ENCODE peak calls at places on chromosomes 4 and X, in seven cellular contexts. K is amniotic stem cell; B is left ventricle myocardium superior; H is activated CD4-positive, alpha-beta T cell treated with anti-CD3 and anti-CD28 coated beads for 48 hours; E is stomach; J is RPMI8226; Q is GDM1. F is an unnamed sample.

GRCh38 chr4:6183740-6184139 is 16.6 kb downstream of the JAKMIP1 start:
- DNase-seq in K (no peak), E (no peak), B (no peak), Q (no peak), J (no peak), H (no peak), F (no peak)

GRCh38 chrX:46588263-46588662 is 14.7 kb downstream of the CHST7 start:
- DNase-seq in K (peak), E (no peak), B (peak), Q (peak), H (peak), J (no peak), F (peak)

GRCh38 chrX:76148753-76149152 is 24.1 kb upstream of the PBDC1 start:
- DNase-seq in H (peak), K (no peak), J (peak), Q (no peak), E (no peak), B (peak), F (peak)

GRCh38 chrX:151852294-151852693 is 60.4 kb upstream of the MAGEA4 start:
- DNase-seq in J (no peak), E (no peak), B (no peak), K (no peak), H (no peak), Q (no peak), F (peak)

GRCh38 chr4:152485726-152486276 is 50.1 kb downstream of the FBXW7 start:
- DNase-seq in Q (no peak), J (no peak), B (no peak), E (no peak), K (peak), H (peak), F (no peak)

GRCh38 chr4:15438939-15439524 is 11.2 kb downstream of the C1QTNF7 start:
- DNase-seq in H (no peak), E (no peak), Q (no peak), B (no peak), K (no peak), J (no peak), F (no peak)

GRCh38 chr4:174532479-174532878 is 10.2 kb upstream of the HPGD start:
- DNase-seq in K (no peak), E (no peak), H (no peak), J (no peak), Q (no peak), B (no peak), F (no peak)

GRCh38 chrX:3393168-3393567 is 46.7 kb upstream of the MXRA5 start:
- DNase-seq in Q (no peak), H (no peak), E (no peak), K (no peak), B (no peak), J (no peak), F (no peak)

GRCh38 chr4:106365613-106366012 is 3.0 kb downstream of the GIMD1 start:
- DNase-seq in Q (no peak), H (no peak), E (no peak), K (peak), J (no peak), B (no peak), F (no peak)

GRCh38 chr4:6909970-6910339 is 329 bp downstream of the TBC1D14 start:
- DNase-seq in H (peak), K (no peak), B (peak), J (peak), Q (no peak), E (no peak), F (no peak)

GRCh38 chr4:4859799-4860380 is 425 bp downstream of the MSX1 start:
- DNase-seq in J (no peak), H (no peak), B (peak), E (no peak), K (no peak), Q (no peak), F (no peak)

GRCh38 chrX:101164766-101165590 is 54.6 kb upstream of the DRP2 start:
- DNase-seq in H (no peak), K (no peak), B (no peak), Q (no peak), J (no peak), E (no peak), F (no peak)

GRCh38 chr4:149345424-149345823 is 470.2 kb downstream of the IQCM start:
- DNase-seq in E (no peak), H (no peak), Q (no peak), B (no peak), K (no peak), J (no peak), F (no peak)

GRCh38 chr4:174324725-174325124 is 41.0 kb downstream of the CEP44 start:
- DNase-seq in K (no peak), H (no peak), Q (no peak), E (no peak), J (no peak), B (no peak), F (no peak)

GRCh38 chr4:101183658-101184373 is 163.5 kb downstream of the PPP3CA start:
- DNase-seq in Q (no peak), E (no peak), H (no peak), J (no peak), K (no peak), B (no peak), F (no peak)

GRCh38 chr4:2867758-2868491 is 24.3 kb downstream of the ADD1 start:
- DNase-seq in J (no peak), K (no peak), Q (no peak), H (no peak), E (no peak), B (peak), F (peak)

GRCh38 chrX:34555481-34555880 is 101.6 kb downstream of the TMEM47 start:
- DNase-seq in B (no peak), Q (no peak), H (no peak), K (no peak), E (no peak), J (no peak), F (no peak)

GRCh38 chr4:139633661-139634060 is 32.0 kb upstream of the MGST2 start:
- DNase-seq in H (no peak), Q (no peak), K (no peak), E (peak), B (peak), J (peak), F (peak)

GRCh38 chr4:102610007-102610406 is 108.8 kb downstream of the NFKB1 start:
- DNase-seq in J (no peak), H (no peak), B (no peak), E (no peak), Q (no peak), K (no peak), F (no peak)

GRCh38 chrX:44871114-44871645 is 1.8 kb upstream of the KDM6A start:
- DNase-seq in Q (no peak), E (peak), H (no peak), K (no peak), B (peak), J (no peak), F (peak)

GRCh38 chrX:46298821-46299220 is 246.4 kb downstream of the ZNF674 start:
- DNase-seq in E (no peak), J (no peak), Q (no peak), K (no peak), B (no peak), H (no peak), F (no peak)

GRCh38 chrX:148499638-148500427 is 584 bp upstream of the AFF2 start:
- DNase-seq in K (no peak), J (no peak), E (no peak), H (no peak), Q (no peak), B (no peak), F (peak)

F was measured in ELF-1.